ENCODE peak calls at places on chromosomes 7 and 10, in nine cellular contexts. V is NCI-H1930; C is effector CD4-positive, alpha-beta T cell; R is NCI-H774; U is activated CD8-positive, alpha-beta memory T cell treated with anti-CD3 and anti-CD28 coated beads for 24 hours; G is M059J; Q is NCI-H2171; W is T1000; M is ELR. T is an unnamed sample.
A peak's percentile ranks its signal among the peaks of the same experiment; 100 is the strongest.

GRCh38 chr7:92409357-92409756 is 37.9 kb upstream of the GATAD1 start:
- DNase-seq in V (no peak), C (no peak), R (no peak), U (no peak), G (no peak), Q (no peak), W (no peak), M (no peak), T (no peak)

GRCh38 chr10:132776186-132776585 is 9.8 kb downstream of the NKX6-2 start:
- DNase-seq in V (no peak), C (no peak), R (no peak), U (no peak), G (no peak), Q (no peak), W (no peak), M (no peak), T (no peak)

GRCh38 chr7:151206914-151207313 is 3.4 kb downstream of the H2BK1 start:
- DNase-seq in V (no peak), C (no peak), R (no peak), U (no peak), G (no peak), Q (no peak), W (no peak), M (no peak), T (no peak)

GRCh38 chr10:71090801-71091200 is 121.6 kb upstream of the UNC5B start:
- DNase-seq in V (no peak), C (no peak), R (no peak), U (peak; percentile 40), G (no peak), Q (no peak), W (no peak), M (no peak), T (no peak)

GRCh38 chr7:3162286-3162685 is 118.6 kb upstream of the CARD11 start:
- DNase-seq in V (no peak), C (no peak), R (no peak), U (no peak), G (no peak), Q (no peak), W (no peak), M (peak; percentile 10), T (no peak)

GRCh38 chr10:78830062-78830974 is 238.4 kb upstream of the ZMIZ1 start:
- DNase-seq in V (no peak), C (no peak), R (no peak), U (no peak), G (peak; percentile 73), Q (no peak), W (no peak), M (peak; percentile 63), T (no peak)

GRCh38 chr7:8418627-8419245 is 14.7 kb upstream of the NXPH1 start:
- DNase-seq in V (peak; percentile 43), C (peak; percentile 44), R (peak; percentile 71), U (no peak), G (peak; percentile 46), Q (peak; percentile 65), W (peak; percentile 2), M (peak; percentile 65), T (peak; percentile 13)

GRCh38 chr10:78381072-78381471 is 347.4 kb downstream of the RPS24 start:
- DNase-seq in V (no peak), C (no peak), R (no peak), U (no peak), G (no peak), Q (no peak), W (no peak), M (peak; percentile 25), T (no peak)

GRCh38 chr10:4353964-4354363 is 472.0 kb upstream of the AKR1E2 start:
- DNase-seq in V (no peak), C (no peak), R (peak; percentile 59), U (no peak), G (peak; percentile 86), Q (no peak), W (no peak), M (peak; percentile 77), T (no peak)

GRCh38 chr7:47852330-47853245 is 95.7 kb downstream of the PKD1L1 start:
- DNase-seq in V (no peak), C (no peak), R (no peak), U (no peak), G (peak; percentile 16), Q (no peak), W (no peak), M (peak; percentile 36), T (no peak)

GRCh38 chr7:121966538-121967332 is 93.8 kb downstream of the PTPRZ1 start:
- DNase-seq in V (no peak), C (no peak), R (no peak), U (no peak), G (no peak), Q (no peak), W (no peak), M (peak; percentile 8), T (no peak)

GRCh38 chr7:134448359-134449229 is 10.3 kb downstream of the AKR1B1 start:
- DNase-seq in V (no peak), C (no peak), R (no peak), U (no peak), G (peak; percentile 92), Q (no peak), W (peak; percentile 10), M (peak; percentile 91), T (no peak)

GRCh38 chr7:17233643-17234397 is 64.6 kb upstream of the AHR start:
- DNase-seq in V (no peak), C (peak; percentile 40), R (no peak), U (peak; percentile 77), G (peak; percentile 70), Q (no peak), W (no peak), M (peak; percentile 47), T (no peak)

GRCh38 chr10:70899096-70899495 is 10.7 kb upstream of the PCBD1 start:
- DNase-seq in V (no peak), C (no peak), R (no peak), U (no peak), G (no peak), Q (no peak), W (no peak), M (no peak), T (no peak)

GRCh38 chr7:98049034-98049433 is 57.6 kb upstream of the LMTK2 start:
- DNase-seq in V (no peak), C (no peak), R (no peak), U (no peak), G (peak; percentile 74), Q (no peak), W (no peak), M (no peak), T (no peak)